ENCODE peak calls at places on chromosomes 7 and 10, in ten cellular contexts. P is stomach, M is epithelial cell of proximal tubule, Y is HCT116, B is A549, D is GM23338, O is colonic mucosa, Z is GM12878, H is breast epithelium, S is HFF-Myc. I is an unnamed sample.

GRCh38 chr10:13787015-13787421 is 200.3 kb downstream of the PRPF18 start:
- DNase-seq in Z (peak), Y (no peak), S (no peak), P (no peak), O (peak), B (peak), M (no peak), D (no peak), H (no peak), I (no peak)

GRCh38 chr7:150405584-150406310 is 26.6 kb downstream of the ZNF775 start:
- DNase-seq in Y (no peak), Z (no peak), S (no peak), B (no peak), P (no peak), D (peak), M (no peak), O (peak), H (no peak), I (no peak)

GRCh38 chr10:123556736-123557135 is 109.4 kb upstream of the GPR26 start:
- DNase-seq in Y (no peak), D (no peak), B (no peak), S (no peak), M (no peak), O (no peak), Z (no peak), H (no peak), P (no peak), I (no peak)

GRCh38 chr10:80462277-80462985 is 8.3 kb downstream of the TSPAN14 start:
- DNase-seq in M (no peak), H (no peak), Y (no peak), B (no peak), P (no peak), Z (no peak), D (no peak), S (no peak), O (peak), I (no peak)

GRCh38 chr10:7700577-7701125 is 2.5 kb upstream of the ITIH2 start:
- DNase-seq in S (no peak), H (no peak), D (no peak), B (peak), Z (no peak), O (no peak), M (peak), Y (no peak), P (no peak), I (no peak)

GRCh38 chr7:40717242-40717641 is 582.4 kb downstream of the SUGCT start:
- DNase-seq in S (peak), O (peak), H (peak), P (peak), Z (no peak), Y (peak), M (peak), B (peak), D (peak), I (no peak)

GRCh38 chr7:159010951-159011820 is 133.5 kb downstream of the VIPR2 start:
- DNase-seq in O (no peak), Z (no peak), P (no peak), S (no peak), D (no peak), H (no peak), B (no peak), Y (no peak), M (no peak), I (no peak)

GRCh38 chr7:81594767-81595166 is 175.1 kb downstream of the HGF start:
- DNase-seq in Z (no peak), M (no peak), S (no peak), P (no peak), D (no peak), O (no peak), B (no peak), Y (no peak), H (no peak), I (no peak)

GRCh38 chr7:103538964-103539709 is 93.1 kb upstream of the SLC26A5 start:
- DNase-seq in Z (no peak), S (no peak), D (no peak), H (no peak), Y (no peak), M (no peak), B (no peak), P (no peak), O (no peak), I (no peak)

GRCh38 chr7:87475359-87476178 is at the start of gene ABCB4:
- DNase-seq in P (no peak), H (no peak), O (no peak), Y (no peak), B (no peak), D (peak), Z (no peak), S (no peak), M (no peak), I (no peak)

GRCh38 chr10:132776821-132777220 is 9.1 kb downstream of the NKX6-2 start:
- DNase-seq in P (no peak), Y (no peak), M (no peak), B (no peak), Z (no peak), O (no peak), H (no peak), D (no peak), S (no peak), I (no peak)

GRCh38 chr7:4851459-4852422 is 10.1 kb downstream of the PAPOLB start:
- DNase-seq in Y (peak), S (no peak), M (no peak), H (no peak), O (no peak), B (no peak), P (no peak), Z (no peak), D (no peak), I (no peak)

GRCh38 chr7:139782932-139783331 is 5.1 kb upstream of the HIPK2 start:
- DNase-seq in Z (no peak), H (no peak), B (no peak), D (no peak), M (no peak), O (no peak), P (no peak), Y (no peak), S (no peak), I (no peak)

GRCh38 chr7:130831322-130831721 is 97.3 kb upstream of the KLF14 start:
- DNase-seq in H (no peak), P (no peak), S (no peak), B (no peak), Z (no peak), D (no peak), O (no peak), M (no peak), Y (no peak), I (no peak)

GRCh38 chr7:129298268-129298893 is 73.6 kb downstream of the AHCYL2 start:
- DNase-seq in D (peak), O (peak), Y (peak), Z (no peak), B (peak), S (peak), P (peak), H (no peak), M (no peak), I (peak)

GRCh38 chr10:89921422-89921821 is 220.0 kb downstream of the KIF20B start:
- DNase-seq in O (no peak), M (no peak), H (no peak), B (peak), Z (no peak), Y (peak), D (no peak), S (no peak), P (no peak), I (no peak)

GRCh38 chr10:34760606-34761005 is 54.5 kb downstream of the PARD3 start:
- DNase-seq in D (no peak), P (no peak), Z (no peak), O (no peak), M (no peak), Y (peak), S (no peak), B (no peak), H (no peak), I (no peak)

GRCh38 chr10:13987472-13987871 is 343.3 kb downstream of the FRMD4A start:
- DNase-seq in P (no peak), O (no peak), Y (no peak), M (peak), S (peak), H (no peak), Z (peak), B (peak), D (no peak), I (no peak)

DNA sequence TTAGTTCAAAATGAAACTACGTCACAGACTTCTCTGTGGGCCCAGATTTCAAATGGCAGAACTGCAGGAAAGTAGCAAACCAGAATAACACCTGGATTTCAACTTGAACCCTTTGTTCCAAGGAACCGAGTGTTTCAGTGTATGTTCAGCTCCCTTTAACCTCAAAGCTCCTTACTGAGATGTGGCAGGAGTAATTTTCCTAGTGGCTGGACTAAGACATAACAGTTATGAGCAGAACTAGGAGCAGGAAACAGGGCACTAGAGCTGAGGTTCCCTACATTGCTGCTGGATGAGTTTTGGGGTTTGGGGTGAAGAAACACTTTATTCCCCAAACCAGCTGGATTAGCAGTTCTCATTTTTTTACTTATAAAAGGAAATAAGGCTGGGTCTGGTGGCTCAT is 50.1 kb downstream of the NSUN6 start:
- DNase-seq in Y (no peak), O (no peak), B (no peak), M (no peak), H (no peak), P (no peak), S (no peak), Z (no peak), D (peak), I (no peak)
- TF ChIP-seq CTCF in Y (no peak), O (no peak), B (no peak), M (peak), H (no peak), P (no peak), S (peak), Z (peak), D (no peak), I (peak)

GRCh38 chr10:69232252-69232651 is 12.1 kb downstream of the HKDC1 start:
- DNase-seq in P (no peak), Z (no peak), D (peak), M (no peak), S (no peak), O (no peak), B (peak), Y (peak), H (no peak), I (no peak)
- TF ChIP-seq CTCF in P (no peak), Z (no peak), D (no peak), M (no peak), S (no peak), O (no peak), B (no peak), Y (no peak), H (no peak), I (no peak)

GRCh38 chr10:113126506-113127192 is 176.6 kb downstream of the TCF7L2 start:
- DNase-seq in D (peak), S (no peak), H (peak), P (peak), Y (no peak), M (no peak), Z (no peak), O (peak), B (peak), I (no peak)
- TF ChIP-seq CTCF in D (peak), S (peak), H (peak), P (peak), Y (peak), M (peak), Z (peak), O (peak), B (peak), I (peak)

GRCh38 chr10:50563906-50564305 is 59.9 kb downstream of the SGMS1 start:
- DNase-seq in P (no peak), D (peak), Z (no peak), O (peak), S (no peak), Y (no peak), M (no peak), B (no peak), H (no peak), I (no peak)
- TF ChIP-seq CTCF in P (no peak), D (no peak), Z (no peak), O (no peak), S (no peak), Y (no peak), M (peak), B (no peak), H (no peak), I (no peak)

DNA sequence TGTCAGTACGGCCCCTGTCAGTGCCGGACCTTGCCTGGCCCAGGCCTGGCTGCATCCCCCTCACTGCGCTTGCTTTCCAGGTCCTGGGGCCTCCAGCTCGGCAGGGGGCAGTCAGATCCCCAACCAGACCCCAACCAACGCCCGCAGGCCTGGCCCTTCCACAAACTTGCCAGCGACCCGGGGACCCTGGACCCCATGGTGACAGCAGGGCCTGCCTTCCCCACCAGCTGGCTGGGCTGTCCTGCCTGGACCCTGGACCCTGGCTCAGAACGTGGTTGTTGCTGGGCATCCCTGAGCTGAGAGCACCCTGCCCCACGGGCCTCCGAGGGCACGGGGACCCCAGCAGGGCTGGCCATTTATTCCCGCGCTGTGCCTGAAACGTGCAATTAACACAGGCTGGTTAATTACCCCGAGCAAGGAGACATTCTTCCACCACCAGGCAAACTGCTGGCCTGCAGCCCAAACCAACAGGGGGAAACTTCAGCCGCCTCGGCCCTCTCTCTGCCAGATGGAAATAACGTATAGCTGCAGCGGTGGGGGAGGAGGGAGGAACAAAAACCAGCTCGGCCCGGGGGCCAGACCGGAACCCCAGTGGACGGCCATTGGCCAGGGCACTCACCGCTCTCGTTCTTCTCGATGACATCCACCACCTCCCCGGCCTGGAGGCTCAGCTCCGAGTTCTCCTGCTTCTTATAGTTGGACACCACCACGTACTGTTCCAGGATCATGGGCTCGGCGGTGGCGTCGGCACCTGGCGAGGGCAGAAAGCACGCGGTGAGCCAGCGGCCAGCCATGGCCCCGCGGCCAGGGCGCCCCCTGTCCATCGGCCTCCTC is 167.1 kb downstream of the NEURL1 start:
- DNase-seq in Z (no peak), O (no peak), Y (no peak), S (no peak), P (peak), B (no peak), H (no peak), M (no peak), D (no peak), I (no peak)
- TF ChIP-seq CTCF in Z (no peak), O (no peak), Y (no peak), S (peak), P (peak), B (no peak), H (no peak), M (peak), D (no peak), I (peak)

DNA sequence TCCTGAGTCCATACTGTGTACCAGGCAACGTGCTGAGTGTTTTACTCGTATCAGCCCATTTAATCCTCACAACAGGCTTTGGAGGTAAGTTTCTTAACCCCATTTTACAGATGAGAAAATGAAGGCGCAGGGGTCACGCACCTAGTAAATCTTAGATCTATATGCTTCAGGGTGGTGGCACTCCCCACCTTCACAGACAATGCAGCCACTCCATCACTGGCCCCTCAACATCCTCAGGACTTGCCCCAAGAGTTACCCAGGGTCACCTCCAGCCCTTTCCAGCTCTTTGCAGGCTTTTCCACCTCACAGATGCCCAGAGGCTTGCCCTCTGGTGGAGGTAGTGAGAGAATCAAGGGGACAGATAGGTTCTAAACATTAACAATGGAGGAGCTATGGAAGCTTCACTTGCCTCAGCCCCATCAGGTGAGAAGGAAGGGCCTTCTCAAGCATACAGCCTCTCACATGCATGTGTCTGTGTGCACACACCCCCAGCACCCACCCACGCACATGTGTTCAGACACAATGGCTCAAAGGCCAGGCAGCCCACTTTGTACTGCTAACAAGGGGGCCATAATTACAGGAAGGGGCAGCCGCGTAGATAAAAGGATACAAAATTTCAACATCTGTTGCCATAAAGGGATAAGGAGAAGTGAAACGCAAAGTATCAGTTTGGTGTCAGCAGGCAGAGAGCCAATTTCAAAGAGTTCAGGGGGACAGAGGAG is 29.1 kb downstream of the DPCD start:
- DNase-seq in O (no peak), P (no peak), M (no peak), Z (peak), H (no peak), S (no peak), D (peak), B (no peak), Y (no peak), I (no peak)
- TF ChIP-seq CTCF in O (no peak), P (no peak), M (peak), Z (peak), H (no peak), S (no peak), D (peak), B (no peak), Y (peak), I (no peak)

DNA sequence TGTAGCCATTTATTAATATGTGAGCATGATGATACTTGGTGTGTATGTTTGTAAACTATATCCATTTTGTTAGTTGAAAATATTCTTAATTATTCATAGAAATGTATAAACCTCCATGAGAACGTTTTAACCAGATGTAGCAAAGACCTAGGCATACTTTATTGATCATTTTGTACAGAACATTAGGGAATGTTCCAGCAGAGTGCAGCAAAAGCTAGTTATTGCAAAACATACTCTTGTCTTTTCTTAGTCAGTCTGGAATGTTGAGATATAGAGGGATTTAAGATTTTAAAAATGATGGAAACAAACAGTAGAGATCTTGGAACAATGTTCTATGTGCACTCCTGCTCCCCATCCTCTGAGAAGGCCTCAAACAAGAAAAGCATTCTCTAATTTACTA is 292.0 kb downstream of the BBS9 start:
- DNase-seq in P (no peak), B (no peak), S (no peak), D (no peak), Y (no peak), H (no peak), M (no peak), O (no peak), Z (no peak), I (no peak)
- TF ChIP-seq CTCF in P (no peak), B (peak), S (no peak), D (no peak), Y (no peak), H (no peak), M (no peak), O (no peak), Z (no peak), I (peak)

GRCh38 chr7:200290-200689 is 7.9 kb downstream of the FAM20C start:
- DNase-seq in B (no peak), D (peak), M (no peak), Y (no peak), P (no peak), Z (no peak), S (no peak), H (no peak), O (no peak), I (no peak)
- TF ChIP-seq CTCF in B (no peak), D (no peak), M (no peak), Y (no peak), P (no peak), Z (no peak), S (no peak), H (no peak), O (no peak), I (no peak)

I was measured in BJ.